ENCODE peak calls at places on chromosomes 1 and 21, in seven cellular contexts. One of them, this sample, is unnamed.

GRCh38 chr1:61322769-61323168 is 240.4 kb downstream of the NFIA start:
- DNase-seq in GM12878: no peak
- DNase-seq in K562: no peak
- DNase-seq in HCT116: no peak
- DNase-seq in H1: no peak
- DNase-seq in SK-N-SH: no peak
- DNase-seq in HepG2: peak; percentile 49
- DNase-seq in this sample: peak; percentile 80

GRCh38 chr1:232166942-232167341 is 463.0 kb downstream of the SIPA1L2 start:
- DNase-seq in GM12878: no peak
- DNase-seq in K562: no peak
- DNase-seq in HCT116: no peak
- DNase-seq in H1: no peak
- DNase-seq in SK-N-SH: no peak
- DNase-seq in HepG2: no peak
- DNase-seq in this sample: peak; percentile 30

GRCh38 chr1:110356379-110356778 is 17.2 kb downstream of the RBM15 start:
- DNase-seq in GM12878: no peak
- DNase-seq in K562: no peak
- DNase-seq in HCT116: no peak
- DNase-seq in H1: no peak
- DNase-seq in SK-N-SH: no peak
- DNase-seq in HepG2: no peak
- DNase-seq in this sample: peak; percentile 75

GRCh38 chr21:42847051-42847707 is 32.2 kb downstream of the WDR4 start:
- DNase-seq in GM12878: no peak
- DNase-seq in K562: no peak
- DNase-seq in HCT116: no peak
- DNase-seq in H1: no peak
- DNase-seq in SK-N-SH: peak; percentile 10
- DNase-seq in HepG2: no peak
- DNase-seq in this sample: no peak

GRCh38 chr1:112529301-112529700 is 20.5 kb downstream of the WNT2B start:
- DNase-seq in GM12878: no peak
- DNase-seq in K562: no peak
- DNase-seq in HCT116: no peak
- DNase-seq in H1: no peak
- DNase-seq in SK-N-SH: no peak
- DNase-seq in HepG2: no peak
- DNase-seq in this sample: no peak

GRCh38 chr1:890661-891060 is 33.1 kb upstream of the SAMD11 start:
- DNase-seq in GM12878: no peak
- DNase-seq in K562: no peak
- DNase-seq in HCT116: no peak
- DNase-seq in H1: no peak
- DNase-seq in SK-N-SH: no peak
- DNase-seq in HepG2: no peak
- DNase-seq in this sample: no peak

GRCh38 chr1:94009304-94009703 is 100.1 kb upstream of the GCLM start:
- DNase-seq in GM12878: no peak
- DNase-seq in K562: no peak
- DNase-seq in HCT116: no peak
- DNase-seq in H1: no peak
- DNase-seq in SK-N-SH: no peak
- DNase-seq in HepG2: no peak
- DNase-seq in this sample: no peak

GRCh38 chr1:37147397-37147831 is 113.1 kb upstream of the GRIK3 start:
- DNase-seq in GM12878: no peak
- DNase-seq in K562: no peak
- DNase-seq in HCT116: no peak
- DNase-seq in H1: no peak
- DNase-seq in SK-N-SH: no peak
- DNase-seq in HepG2: no peak
- DNase-seq in this sample: no peak

GRCh38 chr1:159188375-159188788 is 16.3 kb upstream of the ACKR1 start:
- DNase-seq in GM12878: no peak
- DNase-seq in K562: no peak
- DNase-seq in HCT116: no peak
- DNase-seq in H1: peak; percentile 88
- DNase-seq in SK-N-SH: no peak
- DNase-seq in HepG2: no peak
- DNase-seq in this sample: peak; percentile 42

GRCh38 chr1:177368255-177368654 is 197.5 kb downstream of the BRINP2 start:
- DNase-seq in GM12878: no peak
- DNase-seq in K562: no peak
- DNase-seq in HCT116: no peak
- DNase-seq in H1: no peak
- DNase-seq in SK-N-SH: no peak
- DNase-seq in HepG2: no peak
- DNase-seq in this sample: no peak

GRCh38 chr21:44497641-44498243 is 42.3 kb downstream of the KRTAP10-1 start:
- DNase-seq in GM12878: no peak
- DNase-seq in K562: no peak
- DNase-seq in HCT116: no peak
- DNase-seq in H1: no peak
- DNase-seq in SK-N-SH: no peak
- DNase-seq in HepG2: no peak
- DNase-seq in this sample: no peak

GRCh38 chr1:51973587-51974474 is 16.7 kb downstream of the RAB3B start:
- DNase-seq in GM12878: peak; percentile 30
- DNase-seq in K562: no peak
- DNase-seq in HCT116: peak; percentile 26
- DNase-seq in H1: no peak
- DNase-seq in SK-N-SH: no peak
- DNase-seq in HepG2: no peak
- DNase-seq in this sample: no peak

GRCh38 chr1:27296773-27297214 is 25.2 kb upstream of the TMEM222 start:
- DNase-seq in GM12878: no peak
- DNase-seq in K562: peak; percentile 76
- DNase-seq in HCT116: peak; percentile 22
- DNase-seq in H1: peak; percentile 94
- DNase-seq in SK-N-SH: peak; percentile 75
- DNase-seq in HepG2: peak; percentile 31
- DNase-seq in this sample: peak; percentile 54

GRCh38 chr1:31593770-31594632 is 17.7 kb downstream of the TINAGL1 start:
- DNase-seq in GM12878: peak; percentile 26
- DNase-seq in K562: peak; percentile 73
- DNase-seq in HCT116: peak; percentile 68
- DNase-seq in H1: peak; percentile 96
- DNase-seq in SK-N-SH: peak; percentile 76
- DNase-seq in HepG2: peak; percentile 62
- DNase-seq in this sample: peak; percentile 80

GRCh38 chr1:34419662-34420061 is 243.0 kb downstream of the C1orf94 start:
- DNase-seq in GM12878: no peak
- DNase-seq in K562: no peak
- DNase-seq in HCT116: no peak
- DNase-seq in H1: peak; percentile 57
- DNase-seq in SK-N-SH: peak; percentile 29
- DNase-seq in HepG2: no peak
- DNase-seq in this sample: no peak

GRCh38 chr1:154304664-154305337 is 16.1 kb upstream of the AQP10 start:
- DNase-seq in GM12878: no peak
- DNase-seq in K562: no peak
- DNase-seq in HCT116: no peak
- DNase-seq in H1: no peak
- DNase-seq in SK-N-SH: no peak
- DNase-seq in HepG2: peak; percentile 28
- DNase-seq in this sample: no peak
- TF ChIP-seq JUND in GM12878: no peak
- TF ChIP-seq JUND in K562: peak; percentile 17
- TF ChIP-seq JUND in HCT116: no peak
- TF ChIP-seq JUND in H1: no peak
- TF ChIP-seq JUND in SK-N-SH: no peak
- TF ChIP-seq JUND in HepG2: no peak
- TF ChIP-seq JUND in this sample: no peak

GRCh38 chr1:230299148-230300006 is 126.8 kb downstream of the PGBD5 start:
- DNase-seq in GM12878: no peak
- DNase-seq in K562: no peak
- DNase-seq in HCT116: no peak
- DNase-seq in H1: no peak
- DNase-seq in SK-N-SH: no peak
- DNase-seq in HepG2: peak; percentile 82
- DNase-seq in this sample: no peak
- TF ChIP-seq JUND in GM12878: no peak
- TF ChIP-seq JUND in K562: no peak
- TF ChIP-seq JUND in HCT116: no peak
- TF ChIP-seq JUND in H1: no peak
- TF ChIP-seq JUND in SK-N-SH: no peak
- TF ChIP-seq JUND in HepG2: no peak
- TF ChIP-seq JUND in this sample: no peak

DNA sequence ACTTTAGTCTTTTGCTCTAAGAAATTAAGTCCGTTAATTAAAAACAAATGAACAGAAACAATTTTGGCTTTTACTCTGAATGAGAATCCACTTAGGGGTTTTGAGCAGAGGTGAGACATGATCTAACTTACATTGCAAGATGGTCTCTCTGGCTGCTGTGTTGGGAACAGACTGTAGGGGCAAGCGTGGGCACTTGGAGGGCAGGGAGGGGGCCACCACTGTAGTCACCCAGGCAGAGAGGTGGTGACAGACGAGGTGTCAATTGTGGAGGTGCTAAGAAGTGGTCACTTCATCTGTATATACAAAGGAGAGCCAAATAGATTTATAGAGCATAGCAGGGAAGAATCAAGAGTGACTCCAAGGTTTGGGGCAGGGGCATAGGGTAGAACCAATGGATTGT is 71.1 kb upstream of the IRF2BP2 start:
- DNase-seq in GM12878: no peak
- DNase-seq in K562: no peak
- DNase-seq in HCT116: no peak
- DNase-seq in H1: no peak
- DNase-seq in SK-N-SH: no peak
- DNase-seq in HepG2: no peak
- DNase-seq in this sample: no peak
- TF ChIP-seq JUND in GM12878: no peak
- TF ChIP-seq JUND in K562: no peak
- TF ChIP-seq JUND in HCT116: no peak
- TF ChIP-seq JUND in H1: no peak
- TF ChIP-seq JUND in SK-N-SH: no peak
- TF ChIP-seq JUND in HepG2: no peak
- TF ChIP-seq JUND in this sample: no peak

DNA sequence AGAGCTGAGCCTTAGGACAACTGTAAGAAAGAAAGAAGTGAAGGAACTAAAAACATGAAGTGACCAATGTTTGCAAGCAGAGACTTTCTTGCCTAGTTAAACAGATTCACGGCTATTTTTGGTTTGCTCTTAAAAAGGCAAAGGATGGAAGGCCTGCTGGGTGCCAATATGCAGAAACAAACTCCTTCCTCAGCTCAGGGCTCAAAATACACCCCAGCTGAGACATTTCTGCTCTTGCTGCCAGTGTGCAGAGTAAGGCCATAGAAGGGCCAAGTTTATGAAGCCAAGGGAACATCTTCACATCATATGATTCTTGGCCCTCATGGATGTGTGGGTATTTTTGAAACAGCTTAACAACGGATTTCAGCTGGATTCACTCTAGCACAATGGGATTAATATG is 70.8 kb downstream of the CAPZB start:
- DNase-seq in GM12878: no peak
- DNase-seq in K562: no peak
- DNase-seq in HCT116: no peak
- DNase-seq in H1: no peak
- DNase-seq in SK-N-SH: no peak
- DNase-seq in HepG2: no peak
- DNase-seq in this sample: no peak
- TF ChIP-seq JUND in GM12878: no peak
- TF ChIP-seq JUND in K562: no peak
- TF ChIP-seq JUND in HCT116: no peak
- TF ChIP-seq JUND in H1: no peak
- TF ChIP-seq JUND in SK-N-SH: no peak
- TF ChIP-seq JUND in HepG2: no peak
- TF ChIP-seq JUND in this sample: no peak

GRCh38 chr1:206761369-206761768 is 9.2 kb upstream of the IL19 start:
- DNase-seq in GM12878: no peak
- DNase-seq in K562: no peak
- DNase-seq in HCT116: no peak
- DNase-seq in H1: no peak
- DNase-seq in SK-N-SH: peak; percentile 59
- DNase-seq in HepG2: no peak
- DNase-seq in this sample: peak; percentile 20
- TF ChIP-seq JUND in GM12878: no peak
- TF ChIP-seq JUND in K562: no peak
- TF ChIP-seq JUND in HCT116: no peak
- TF ChIP-seq JUND in H1: no peak
- TF ChIP-seq JUND in SK-N-SH: no peak
- TF ChIP-seq JUND in HepG2: no peak
- TF ChIP-seq JUND in this sample: no peak

GRCh38 chr1:235326719-235327558 is 1.0 kb downstream of the ARID4B start:
- DNase-seq in GM12878: peak; percentile 32
- DNase-seq in K562: peak; percentile 72
- DNase-seq in HCT116: no peak
- DNase-seq in H1: peak; percentile 66
- DNase-seq in SK-N-SH: peak; percentile 70
- DNase-seq in HepG2: peak; percentile 21
- DNase-seq in this sample: peak; percentile 22
- TF ChIP-seq JUND in GM12878: no peak
- TF ChIP-seq JUND in K562: no peak
- TF ChIP-seq JUND in HCT116: no peak
- TF ChIP-seq JUND in H1: no peak
- TF ChIP-seq JUND in SK-N-SH: no peak
- TF ChIP-seq JUND in HepG2: no peak
- TF ChIP-seq JUND in this sample: no peak

GRCh38 chr21:40829791-40830190 is 17.2 kb downstream of the DSCAM start:
- DNase-seq in GM12878: no peak
- DNase-seq in K562: no peak
- DNase-seq in HCT116: no peak
- DNase-seq in H1: no peak
- DNase-seq in SK-N-SH: no peak
- DNase-seq in HepG2: no peak
- DNase-seq in this sample: no peak

GRCh38 chr21:40830836-40831235 is 16.1 kb downstream of the DSCAM start:
- DNase-seq in GM12878: no peak
- DNase-seq in K562: no peak
- DNase-seq in HCT116: no peak
- DNase-seq in H1: no peak
- DNase-seq in SK-N-SH: no peak
- DNase-seq in HepG2: no peak
- DNase-seq in this sample: no peak

GRCh38 chr21:40827509-40827908 is 19.4 kb downstream of the DSCAM start:
- DNase-seq in GM12878: no peak
- DNase-seq in K562: no peak
- DNase-seq in HCT116: no peak
- DNase-seq in H1: no peak
- DNase-seq in SK-N-SH: no peak
- DNase-seq in HepG2: no peak
- DNase-seq in this sample: no peak

GRCh38 chr21:40832316-40832715 is 14.6 kb downstream of the DSCAM start:
- DNase-seq in GM12878: no peak
- DNase-seq in K562: no peak
- DNase-seq in HCT116: no peak
- DNase-seq in H1: no peak
- DNase-seq in SK-N-SH: no peak
- DNase-seq in HepG2: no peak
- DNase-seq in this sample: no peak

GRCh38 chr21:40829308-40829707 is 17.6 kb downstream of the DSCAM start:
- DNase-seq in GM12878: no peak
- DNase-seq in K562: no peak
- DNase-seq in HCT116: no peak
- DNase-seq in H1: no peak
- DNase-seq in SK-N-SH: no peak
- DNase-seq in HepG2: no peak
- DNase-seq in this sample: no peak
- TF ChIP-seq JUND in GM12878: no peak
- TF ChIP-seq JUND in K562: no peak
- TF ChIP-seq JUND in HCT116: no peak
- TF ChIP-seq JUND in H1: no peak
- TF ChIP-seq JUND in SK-N-SH: no peak
- TF ChIP-seq JUND in HepG2: no peak
- TF ChIP-seq JUND in this sample: no peak

GRCh38 chr1:9069324-9070100 is at the start of gene SLC2A5:
- DNase-seq in GM12878: peak; percentile 93
- DNase-seq in K562: no peak
- DNase-seq in HCT116: no peak
- DNase-seq in H1: no peak
- DNase-seq in SK-N-SH: no peak
- DNase-seq in HepG2: no peak
- DNase-seq in this sample: no peak
- TF ChIP-seq JUND in GM12878: no peak
- TF ChIP-seq JUND in K562: no peak
- TF ChIP-seq JUND in HCT116: no peak
- TF ChIP-seq JUND in H1: no peak
- TF ChIP-seq JUND in SK-N-SH: no peak
- TF ChIP-seq JUND in HepG2: no peak
- TF ChIP-seq JUND in this sample: no peak